ENCODE peak calls at places on chromosomes 6 and 20, in four cellular contexts. M is tibial artery, F is left ventricle myocardium inferior, N is A549. W is an unnamed sample.
A peak's percentile ranks its signal among the peaks of the same experiment; 100 is the strongest.

GRCh38 chr20:8209061-8209460 is 77.0 kb downstream of the PLCB1 start:
- DNase-seq in N (no peak), M (no peak), F (no peak), W (no peak)

GRCh38 chr20:60632420-60633262 is 619.4 kb upstream of the CDH4 start:
- DNase-seq in N (no peak), F (no peak), M (no peak), W (peak; percentile 22)

GRCh38 chr6:22149081-22149480 is 147.8 kb downstream of the PRL start:
- DNase-seq in F (no peak), M (no peak), N (no peak), W (no peak)

GRCh38 chr6:37433657-37434271 is 743 bp downstream of the CMTR1 start:
- DNase-seq in N (peak; percentile 9), F (peak; percentile 16), M (no peak), W (no peak)

GRCh38 chr6:56843476-56844349 is 111.2 kb upstream of the BEND6 start:
- DNase-seq in M (peak; percentile 89), N (peak; percentile 90), F (peak; percentile 79), W (peak; percentile 74)

GRCh38 chr6:170024940-170025339 is 265.9 kb downstream of the DLL1 start:
- DNase-seq in F (peak; percentile 40), N (no peak), M (peak; percentile 25), W (no peak)

GRCh38 chr20:13017235-13017634 is 8.5 kb downstream of the SPTLC3 start:
- DNase-seq in N (no peak), M (no peak), F (no peak), W (no peak)

GRCh38 chr20:43665466-43666176 is 1.3 kb upstream of the MYBL2 start:
- DNase-seq in N (no peak), M (no peak), F (no peak), W (no peak)

GRCh38 chr20:36197271-36197670 is 39.0 kb upstream of the AAR2 start:
- DNase-seq in F (no peak), N (no peak), M (no peak), W (no peak)

GRCh38 chr20:58169441-58169840 is 59.0 kb downstream of the ANKRD60 start:
- DNase-seq in M (no peak), F (no peak), N (no peak), W (no peak)

GRCh38 chr6:29792123-29793035 is 35.2 kb upstream of the HLA-G start:
- DNase-seq in F (peak; percentile 77), N (no peak), M (peak; percentile 77), W (peak; percentile 15)

GRCh38 chr6:125789576-125790402 is 971 bp upstream of the NCOA7 start:
- DNase-seq in M (peak; percentile 88), F (peak; percentile 48), N (peak; percentile 62), W (no peak)

GRCh38 chr6:56399250-56399671 is 151.9 kb upstream of the COL21A1 start:
- DNase-seq in F (no peak), M (no peak), N (peak; percentile 78), W (no peak)

GRCh38 chr20:52572687-52573086 is 381.1 kb upstream of the ZFP64 start:
- DNase-seq in M (no peak), N (no peak), F (no peak), W (no peak)

GRCh38 chr6:125953502-125953875 is 3.1 kb upstream of the HINT3 start:
- DNase-seq in N (no peak), M (no peak), F (no peak), W (no peak)

GRCh38 chr20:51696304-51697118 is 71.7 kb downstream of the ATP9A start:
- DNase-seq in F (no peak), N (no peak), M (no peak), W (no peak)

DNA sequence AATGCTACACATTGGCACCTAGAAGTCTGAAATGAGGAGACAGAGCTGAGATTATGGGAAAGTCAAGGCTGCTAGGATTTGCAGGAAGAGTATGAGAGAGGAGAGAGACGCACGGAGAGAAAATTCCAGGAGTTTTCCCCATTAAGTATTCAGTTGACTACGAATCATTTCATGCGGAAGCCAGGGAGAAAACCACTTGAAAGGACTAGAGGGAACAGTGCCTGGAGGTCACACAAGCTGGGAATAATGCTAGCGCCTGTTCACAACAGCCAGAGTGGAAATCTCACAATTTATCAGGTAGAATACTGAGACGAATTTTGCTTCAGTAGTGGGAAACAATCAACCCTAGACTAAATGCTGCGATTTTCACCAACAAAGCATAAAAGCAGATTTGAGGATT is 118.6 kb downstream of the MOXD1 start:
- DNase-seq in M (no peak), N (no peak), F (no peak), W (no peak)
- H3K9me3 ChIP-seq in M (no peaks in the 10 kb centered on the region), N (no peaks in the 10 kb centered on the region), F (peaks cover 9% of the 10 kb centered on the region), W (no peaks in the 10 kb centered on the region)

GRCh38 chr6:111580401-111580800 is 25.3 kb downstream of the TRAF3IP2 start:
- DNase-seq in N (no peak), M (no peak), F (no peak), W (no peak)
- H3K4me1 ChIP-seq in N (peaks cover 6% of the 10 kb centered on the region), M (peaks cover 31% of the 10 kb centered on the region), F (peaks cover 62% of the 10 kb centered on the region), W (peaks cover 33% of the 10 kb centered on the region)

DNA sequence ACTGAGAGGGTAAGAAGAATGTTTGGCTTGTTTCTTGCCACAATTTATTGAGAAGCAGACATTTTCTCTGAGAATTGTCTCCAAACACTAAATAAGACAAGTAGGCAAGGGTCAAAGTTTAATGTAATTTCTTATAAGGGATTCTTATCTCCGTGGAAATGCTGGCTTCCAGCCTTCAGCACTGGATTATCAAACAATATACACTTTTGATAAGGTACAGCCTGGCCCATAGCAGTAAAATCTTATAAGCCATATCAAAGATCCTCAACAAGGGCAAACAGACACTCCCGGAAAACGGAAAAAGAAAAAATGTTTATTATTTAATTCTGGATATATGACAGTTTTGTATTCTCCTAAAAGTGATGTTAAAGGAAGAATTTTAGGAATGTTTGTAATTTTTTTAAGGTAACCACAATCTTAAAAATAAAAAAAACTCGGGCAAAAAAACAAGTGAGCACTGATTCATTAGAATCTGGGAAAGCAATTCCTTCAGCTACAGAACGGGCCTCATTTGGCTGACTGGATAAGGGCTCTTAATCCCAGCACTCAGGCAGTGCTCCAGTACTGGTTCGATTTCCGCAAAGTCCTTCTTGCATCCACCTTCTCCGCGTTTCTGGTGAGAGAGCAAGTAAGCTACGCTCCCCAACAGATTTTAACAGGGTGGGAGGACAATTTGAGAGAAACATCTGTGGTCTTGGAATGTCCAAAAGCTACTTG is 18.4 kb upstream of the ZSCAN9 start:
- DNase-seq in M (no peak), F (no peak), N (no peak), W (no peak)
- H3K4me3 ChIP-seq in M (no peak overlapping the region), F (peak overlapping the region; percentile 54), N (no peak overlapping the region), W (no peak overlapping the region)

DNA sequence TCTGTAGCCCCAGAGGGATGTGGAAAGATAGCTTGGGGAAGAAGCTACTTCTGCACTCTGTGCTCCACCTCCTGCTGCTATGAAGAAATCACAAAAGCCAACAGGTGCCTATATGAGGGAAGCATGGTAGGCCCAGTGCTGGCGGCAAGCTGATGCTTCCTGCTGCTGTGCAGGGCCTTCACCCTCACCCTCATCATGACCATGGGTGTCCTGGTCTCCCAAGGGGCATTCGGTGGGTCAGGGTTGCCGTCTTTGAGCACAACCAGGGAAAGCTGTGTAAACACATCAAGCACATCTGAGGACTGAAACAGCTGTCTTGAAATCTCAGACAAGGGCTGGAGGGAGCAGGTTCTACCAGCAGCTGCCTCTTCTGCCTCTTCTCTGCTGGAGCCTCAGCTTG is 184.0 kb downstream of the FNDC1 start:
- DNase-seq in N (no peak), F (no peak), M (no peak), W (no peak)
- H3K9me3 ChIP-seq in N (no peaks in the 10 kb centered on the region), F (no peaks in the 10 kb centered on the region), M (no peaks in the 10 kb centered on the region), W (no peaks in the 10 kb centered on the region)

DNA sequence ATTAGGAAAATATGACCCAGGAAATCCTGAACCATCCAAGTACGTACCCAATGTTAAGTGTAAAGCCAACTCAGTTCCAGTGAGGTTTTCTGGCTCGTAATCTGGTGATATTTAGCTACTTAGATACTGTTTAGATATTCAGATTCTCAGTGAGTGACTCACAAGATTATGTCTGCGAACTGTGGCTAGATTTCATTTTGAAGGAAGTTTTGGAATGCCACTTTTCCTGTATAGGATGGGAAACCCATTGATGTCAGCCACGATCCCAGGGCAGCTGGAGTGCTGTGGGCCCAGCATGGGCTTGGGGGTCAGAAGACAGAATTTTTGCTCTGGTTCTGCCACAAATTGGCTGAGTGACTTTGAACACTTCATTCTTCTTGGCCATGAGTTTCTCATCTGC is 76.3 kb downstream of the TMEM170B start:
- DNase-seq in N (peak; percentile 57), F (no peak), M (no peak), W (no peak)
- H3K4me1 ChIP-seq in N (peaks cover 39% of the 10 kb centered on the region), F (peaks cover 16% of the 10 kb centered on the region), M (peaks cover 59% of the 10 kb centered on the region), W (no peaks in the 10 kb centered on the region)

GRCh38 chr6:9140861-9141534 is 705.7 kb upstream of the SLC35B3 start:
- DNase-seq in N (no peak), F (no peak), M (no peak), W (no peak)
- H3K4me3 ChIP-seq in N (no peak overlapping the region), F (no peak overlapping the region), M (no peak overlapping the region), W (no peak overlapping the region)

GRCh38 chr6:164359036-164359435 is 944.5 kb downstream of the QKI start:
- DNase-seq in N (no peak), F (no peak), M (no peak), W (no peak)
- H3K9me3 ChIP-seq in N (no peaks in the 10 kb centered on the region), F (peaks cover 22% of the 10 kb centered on the region), M (no peaks in the 10 kb centered on the region), W (peaks cover 3% of the 10 kb centered on the region)

W was measured in gastrocnemius medialis.